ENCODE peak calls at places on chromosomes 2 and 18, in ten cellular contexts. One of them, this sample, is unnamed.
A peak's percentile ranks its signal among the peaks of the same experiment; 100 is the strongest.

GRCh38 chr2:65353046-65353445 is 79.4 kb downstream of the SPRED2 start:
- DNase-seq in cardiac fibroblast: no peak
- DNase-seq in NCI-H748 treated with DMSO at 0.1 percent for 48 hours: no peak
- DNase-seq in fibroblast of villous mesenchyme: no peak
- DNase-seq in stimulated activated CD8-positive, alpha-beta memory T cell treated with anti-CD3 and anti-CD28 coated beads, Interleukin-4, amount 100 ng/mL, for 4 hours: no peak
- DNase-seq in HS-5: no peak
- DNase-seq in HT1080: no peak
- DNase-seq in A549: peak; percentile 50
- DNase-seq in fibroblast of gingiva: no peak
- DNase-seq in left ventricle myocardium inferior: no peak
- DNase-seq in this sample: no peak

GRCh38 chr2:191415858-191416257 is 170.7 kb downstream of the MYO1B start:
- DNase-seq in A549: no peak
- DNase-seq in left ventricle myocardium inferior: no peak
- DNase-seq in NCI-H748 treated with DMSO at 0.1 percent for 48 hours: no peak
- DNase-seq in fibroblast of villous mesenchyme: no peak
- DNase-seq in fibroblast of gingiva: no peak
- DNase-seq in stimulated activated CD8-positive, alpha-beta memory T cell treated with anti-CD3 and anti-CD28 coated beads, Interleukin-4, amount 100 ng/mL, for 4 hours: no peak
- DNase-seq in HS-5: no peak
- DNase-seq in HT1080: no peak
- DNase-seq in cardiac fibroblast: no peak
- DNase-seq in this sample: no peak

GRCh38 chr2:63591566-63592175 is 2.9 kb downstream of the MDH1 start:
- DNase-seq in cardiac fibroblast: no peak
- DNase-seq in HT1080: no peak
- DNase-seq in NCI-H748 treated with DMSO at 0.1 percent for 48 hours: no peak
- DNase-seq in stimulated activated CD8-positive, alpha-beta memory T cell treated with anti-CD3 and anti-CD28 coated beads, Interleukin-4, amount 100 ng/mL, for 4 hours: no peak
- DNase-seq in fibroblast of villous mesenchyme: peak; percentile 47
- DNase-seq in fibroblast of gingiva: no peak
- DNase-seq in HS-5: no peak
- DNase-seq in A549: no peak
- DNase-seq in left ventricle myocardium inferior: no peak
- DNase-seq in this sample: no peak

GRCh38 chr2:226137201-226137811 is 662.3 kb downstream of the IRS1 start:
- DNase-seq in HT1080: peak; percentile 55
- DNase-seq in HS-5: no peak
- DNase-seq in NCI-H748 treated with DMSO at 0.1 percent for 48 hours: no peak
- DNase-seq in A549: peak; percentile 57
- DNase-seq in left ventricle myocardium inferior: no peak
- DNase-seq in cardiac fibroblast: peak; percentile 60
- DNase-seq in stimulated activated CD8-positive, alpha-beta memory T cell treated with anti-CD3 and anti-CD28 coated beads, Interleukin-4, amount 100 ng/mL, for 4 hours: no peak
- DNase-seq in fibroblast of gingiva: peak; percentile 8
- DNase-seq in fibroblast of villous mesenchyme: no peak
- DNase-seq in this sample: no peak

GRCh38 chr2:204551464-204551863 is 6.2 kb downstream of the PARD3B start:
- DNase-seq in fibroblast of gingiva: no peak
- DNase-seq in A549: no peak
- DNase-seq in HT1080: no peak
- DNase-seq in cardiac fibroblast: no peak
- DNase-seq in left ventricle myocardium inferior: no peak
- DNase-seq in NCI-H748 treated with DMSO at 0.1 percent for 48 hours: no peak
- DNase-seq in stimulated activated CD8-positive, alpha-beta memory T cell treated with anti-CD3 and anti-CD28 coated beads, Interleukin-4, amount 100 ng/mL, for 4 hours: no peak
- DNase-seq in HS-5: no peak
- DNase-seq in fibroblast of villous mesenchyme: peak; percentile 66
- DNase-seq in this sample: no peak

GRCh38 chr2:56195563-56195962 is 11.8 kb downstream of the CCDC85A start:
- DNase-seq in stimulated activated CD8-positive, alpha-beta memory T cell treated with anti-CD3 and anti-CD28 coated beads, Interleukin-4, amount 100 ng/mL, for 4 hours: no peak
- DNase-seq in left ventricle myocardium inferior: no peak
- DNase-seq in HS-5: no peak
- DNase-seq in fibroblast of villous mesenchyme: peak; percentile 46
- DNase-seq in fibroblast of gingiva: no peak
- DNase-seq in HT1080: no peak
- DNase-seq in NCI-H748 treated with DMSO at 0.1 percent for 48 hours: no peak
- DNase-seq in A549: no peak
- DNase-seq in cardiac fibroblast: peak; percentile 54
- DNase-seq in this sample: no peak

GRCh38 chr2:109164739-109165221 is 35.8 kb downstream of the SH3RF3 start:
- DNase-seq in fibroblast of villous mesenchyme: peak; percentile 72
- DNase-seq in stimulated activated CD8-positive, alpha-beta memory T cell treated with anti-CD3 and anti-CD28 coated beads, Interleukin-4, amount 100 ng/mL, for 4 hours: no peak
- DNase-seq in fibroblast of gingiva: peak; percentile 55
- DNase-seq in HS-5: no peak
- DNase-seq in left ventricle myocardium inferior: no peak
- DNase-seq in NCI-H748 treated with DMSO at 0.1 percent for 48 hours: no peak
- DNase-seq in HT1080: peak; percentile 86
- DNase-seq in A549: no peak
- DNase-seq in cardiac fibroblast: peak; percentile 60
- DNase-seq in this sample: no peak

GRCh38 chr2:2758793-2759367 is 427.8 kb upstream of the MYT1L start:
- DNase-seq in HT1080: no peak
- DNase-seq in HS-5: no peak
- DNase-seq in fibroblast of gingiva: no peak
- DNase-seq in stimulated activated CD8-positive, alpha-beta memory T cell treated with anti-CD3 and anti-CD28 coated beads, Interleukin-4, amount 100 ng/mL, for 4 hours: no peak
- DNase-seq in A549: no peak
- DNase-seq in NCI-H748 treated with DMSO at 0.1 percent for 48 hours: no peak
- DNase-seq in fibroblast of villous mesenchyme: no peak
- DNase-seq in cardiac fibroblast: no peak
- DNase-seq in left ventricle myocardium inferior: no peak
- DNase-seq in this sample: no peak

GRCh38 chr18:8721716-8722115 is 16.4 kb downstream of the MTCL1 start:
- DNase-seq in stimulated activated CD8-positive, alpha-beta memory T cell treated with anti-CD3 and anti-CD28 coated beads, Interleukin-4, amount 100 ng/mL, for 4 hours: no peak
- DNase-seq in fibroblast of villous mesenchyme: no peak
- DNase-seq in left ventricle myocardium inferior: no peak
- DNase-seq in HS-5: no peak
- DNase-seq in cardiac fibroblast: peak; percentile 68
- DNase-seq in fibroblast of gingiva: no peak
- DNase-seq in HT1080: peak; percentile 80
- DNase-seq in A549: peak; percentile 56
- DNase-seq in NCI-H748 treated with DMSO at 0.1 percent for 48 hours: no peak
- DNase-seq in this sample: no peak

GRCh38 chr2:167196461-167197252 is 308.4 kb downstream of the XIRP2 start:
- DNase-seq in HS-5: peak; percentile 49
- DNase-seq in stimulated activated CD8-positive, alpha-beta memory T cell treated with anti-CD3 and anti-CD28 coated beads, Interleukin-4, amount 100 ng/mL, for 4 hours: no peak
- DNase-seq in left ventricle myocardium inferior: peak; percentile 46
- DNase-seq in fibroblast of gingiva: peak; percentile 67
- DNase-seq in A549: no peak
- DNase-seq in fibroblast of villous mesenchyme: peak; percentile 13
- DNase-seq in cardiac fibroblast: peak; percentile 74
- DNase-seq in HT1080: peak; percentile 31
- DNase-seq in NCI-H748 treated with DMSO at 0.1 percent for 48 hours: no peak
- DNase-seq in this sample: no peak

GRCh38 chr2:107992069-107992468 is 5.7 kb downstream of the SLC5A7 start:
- DNase-seq in left ventricle myocardium inferior: no peak
- DNase-seq in HS-5: no peak
- DNase-seq in stimulated activated CD8-positive, alpha-beta memory T cell treated with anti-CD3 and anti-CD28 coated beads, Interleukin-4, amount 100 ng/mL, for 4 hours: no peak
- DNase-seq in HT1080: no peak
- DNase-seq in fibroblast of gingiva: no peak
- DNase-seq in NCI-H748 treated with DMSO at 0.1 percent for 48 hours: no peak
- DNase-seq in A549: no peak
- DNase-seq in fibroblast of villous mesenchyme: no peak
- DNase-seq in cardiac fibroblast: peak; percentile 6
- DNase-seq in this sample: no peak

GRCh38 chr2:237099804-237100203 is 14.1 kb downstream of the COPS8 start:
- DNase-seq in fibroblast of villous mesenchyme: no peak
- DNase-seq in NCI-H748 treated with DMSO at 0.1 percent for 48 hours: no peak
- DNase-seq in left ventricle myocardium inferior: no peak
- DNase-seq in HT1080: no peak
- DNase-seq in HS-5: no peak
- DNase-seq in stimulated activated CD8-positive, alpha-beta memory T cell treated with anti-CD3 and anti-CD28 coated beads, Interleukin-4, amount 100 ng/mL, for 4 hours: no peak
- DNase-seq in fibroblast of gingiva: no peak
- DNase-seq in A549: no peak
- DNase-seq in cardiac fibroblast: no peak
- DNase-seq in this sample: no peak

GRCh38 chr18:47747260-47747795 is 183.1 kb downstream of the SMAD2 start:
- DNase-seq in A549: no peak
- DNase-seq in cardiac fibroblast: no peak
- DNase-seq in HS-5: no peak
- DNase-seq in NCI-H748 treated with DMSO at 0.1 percent for 48 hours: no peak
- DNase-seq in fibroblast of villous mesenchyme: no peak
- DNase-seq in fibroblast of gingiva: no peak
- DNase-seq in HT1080: no peak
- DNase-seq in left ventricle myocardium inferior: no peak
- DNase-seq in stimulated activated CD8-positive, alpha-beta memory T cell treated with anti-CD3 and anti-CD28 coated beads, Interleukin-4, amount 100 ng/mL, for 4 hours: no peak
- DNase-seq in this sample: no peak

GRCh38 chr2:27029051-27029450 is 3.7 kb upstream of the TMEM214 start:
- DNase-seq in stimulated activated CD8-positive, alpha-beta memory T cell treated with anti-CD3 and anti-CD28 coated beads, Interleukin-4, amount 100 ng/mL, for 4 hours: no peak
- DNase-seq in fibroblast of villous mesenchyme: no peak
- DNase-seq in NCI-H748 treated with DMSO at 0.1 percent for 48 hours: no peak
- DNase-seq in left ventricle myocardium inferior: no peak
- DNase-seq in fibroblast of gingiva: no peak
- DNase-seq in cardiac fibroblast: peak; percentile 31
- DNase-seq in HT1080: peak; percentile 40
- DNase-seq in A549: no peak
- DNase-seq in HS-5: no peak
- DNase-seq in this sample: no peak

GRCh38 chr2:108267117-108267516 is 21.6 kb upstream of the SULT1C2 start:
- DNase-seq in NCI-H748 treated with DMSO at 0.1 percent for 48 hours: no peak
- DNase-seq in cardiac fibroblast: peak; percentile 72
- DNase-seq in HS-5: peak; percentile 22
- DNase-seq in HT1080: peak; percentile 54
- DNase-seq in A549: peak; percentile 59
- DNase-seq in stimulated activated CD8-positive, alpha-beta memory T cell treated with anti-CD3 and anti-CD28 coated beads, Interleukin-4, amount 100 ng/mL, for 4 hours: no peak
- DNase-seq in left ventricle myocardium inferior: no peak
- DNase-seq in fibroblast of gingiva: peak; percentile 66
- DNase-seq in fibroblast of villous mesenchyme: peak; percentile 68
- DNase-seq in this sample: no peak

GRCh38 chr2:164151518-164151917 is 415.7 kb upstream of the FIGN start:
- DNase-seq in HT1080: no peak
- DNase-seq in A549: no peak
- DNase-seq in cardiac fibroblast: peak; percentile 66
- DNase-seq in stimulated activated CD8-positive, alpha-beta memory T cell treated with anti-CD3 and anti-CD28 coated beads, Interleukin-4, amount 100 ng/mL, for 4 hours: no peak
- DNase-seq in NCI-H748 treated with DMSO at 0.1 percent for 48 hours: no peak
- DNase-seq in fibroblast of villous mesenchyme: peak; percentile 42
- DNase-seq in HS-5: no peak
- DNase-seq in fibroblast of gingiva: peak; percentile 43
- DNase-seq in left ventricle myocardium inferior: no peak
- DNase-seq in this sample: no peak

GRCh38 chr2:61435291-61435690 is 35.6 kb downstream of the USP34 start:
- DNase-seq in HT1080: no peak
- DNase-seq in cardiac fibroblast: no peak
- DNase-seq in fibroblast of gingiva: no peak
- DNase-seq in HS-5: no peak
- DNase-seq in A549: no peak
- DNase-seq in stimulated activated CD8-positive, alpha-beta memory T cell treated with anti-CD3 and anti-CD28 coated beads, Interleukin-4, amount 100 ng/mL, for 4 hours: no peak
- DNase-seq in NCI-H748 treated with DMSO at 0.1 percent for 48 hours: no peak
- DNase-seq in left ventricle myocardium inferior: no peak
- DNase-seq in fibroblast of villous mesenchyme: no peak
- DNase-seq in this sample: no peak

GRCh38 chr2:102141011-102141914 is 1.3 kb upstream of the IL1R1 start:
- DNase-seq in fibroblast of villous mesenchyme: peak; percentile 99
- DNase-seq in cardiac fibroblast: peak; percentile 90
- DNase-seq in fibroblast of gingiva: peak; percentile 95
- DNase-seq in NCI-H748 treated with DMSO at 0.1 percent for 48 hours: no peak
- DNase-seq in stimulated activated CD8-positive, alpha-beta memory T cell treated with anti-CD3 and anti-CD28 coated beads, Interleukin-4, amount 100 ng/mL, for 4 hours: no peak
- DNase-seq in HS-5: peak; percentile 68
- DNase-seq in left ventricle myocardium inferior: no peak
- DNase-seq in HT1080: no peak
- DNase-seq in A549: no peak
- DNase-seq in this sample: no peak

GRCh38 chr2:219511547-219512325 is 2.5 kb upstream of the ASIC4 start:
- DNase-seq in A549: no peak
- DNase-seq in fibroblast of gingiva: no peak
- DNase-seq in cardiac fibroblast: no peak
- DNase-seq in HT1080: no peak
- DNase-seq in NCI-H748 treated with DMSO at 0.1 percent for 48 hours: no peak
- DNase-seq in fibroblast of villous mesenchyme: no peak
- DNase-seq in HS-5: no peak
- DNase-seq in stimulated activated CD8-positive, alpha-beta memory T cell treated with anti-CD3 and anti-CD28 coated beads, Interleukin-4, amount 100 ng/mL, for 4 hours: no peak
- DNase-seq in left ventricle myocardium inferior: no peak
- DNase-seq in this sample: no peak

GRCh38 chr18:35458677-35459441 is 38.9 kb downstream of the INO80C start:
- DNase-seq in left ventricle myocardium inferior: peak; percentile 69
- DNase-seq in HT1080: peak; percentile 87
- DNase-seq in NCI-H748 treated with DMSO at 0.1 percent for 48 hours: no peak
- DNase-seq in A549: peak; percentile 79
- DNase-seq in cardiac fibroblast: peak; percentile 87
- DNase-seq in HS-5: no peak
- DNase-seq in fibroblast of villous mesenchyme: peak; percentile 87
- DNase-seq in fibroblast of gingiva: peak; percentile 55
- DNase-seq in stimulated activated CD8-positive, alpha-beta memory T cell treated with anti-CD3 and anti-CD28 coated beads, Interleukin-4, amount 100 ng/mL, for 4 hours: no peak
- DNase-seq in this sample: peak; percentile 90

GRCh38 chr18:8847900-8848299 is 142.5 kb downstream of the MTCL1 start:
- DNase-seq in HS-5: no peak
- DNase-seq in fibroblast of villous mesenchyme: peak; percentile 40
- DNase-seq in fibroblast of gingiva: peak; percentile 72
- DNase-seq in NCI-H748 treated with DMSO at 0.1 percent for 48 hours: no peak
- DNase-seq in A549: no peak
- DNase-seq in left ventricle myocardium inferior: peak; percentile 50
- DNase-seq in stimulated activated CD8-positive, alpha-beta memory T cell treated with anti-CD3 and anti-CD28 coated beads, Interleukin-4, amount 100 ng/mL, for 4 hours: no peak
- DNase-seq in cardiac fibroblast: no peak
- DNase-seq in HT1080: no peak
- DNase-seq in this sample: no peak

GRCh38 chr2:42874838-42875801 is 82.7 kb upstream of the HAAO start:
- DNase-seq in A549: no peak
- DNase-seq in fibroblast of gingiva: peak; percentile 26
- DNase-seq in left ventricle myocardium inferior: peak; percentile 79
- DNase-seq in fibroblast of villous mesenchyme: no peak
- DNase-seq in HS-5: no peak
- DNase-seq in stimulated activated CD8-positive, alpha-beta memory T cell treated with anti-CD3 and anti-CD28 coated beads, Interleukin-4, amount 100 ng/mL, for 4 hours: no peak
- DNase-seq in NCI-H748 treated with DMSO at 0.1 percent for 48 hours: no peak
- DNase-seq in cardiac fibroblast: no peak
- DNase-seq in HT1080: no peak
- DNase-seq in this sample: peak; percentile 74

GRCh38 chr2:145800201-145801091 is 1280.5 kb upstream of the ZEB2 start:
- DNase-seq in fibroblast of gingiva: no peak
- DNase-seq in A549: peak; percentile 82
- DNase-seq in HT1080: peak; percentile 25
- DNase-seq in fibroblast of villous mesenchyme: no peak
- DNase-seq in NCI-H748 treated with DMSO at 0.1 percent for 48 hours: peak; percentile 69
- DNase-seq in cardiac fibroblast: peak; percentile 57
- DNase-seq in HS-5: no peak
- DNase-seq in stimulated activated CD8-positive, alpha-beta memory T cell treated with anti-CD3 and anti-CD28 coated beads, Interleukin-4, amount 100 ng/mL, for 4 hours: no peak
- DNase-seq in left ventricle myocardium inferior: no peak
- DNase-seq in this sample: no peak

GRCh38 chr18:48124857-48125626 is 194.6 kb upstream of the SMAD2 start:
- DNase-seq in HT1080: no peak
- DNase-seq in fibroblast of gingiva: no peak
- DNase-seq in stimulated activated CD8-positive, alpha-beta memory T cell treated with anti-CD3 and anti-CD28 coated beads, Interleukin-4, amount 100 ng/mL, for 4 hours: no peak
- DNase-seq in HS-5: no peak
- DNase-seq in fibroblast of villous mesenchyme: no peak
- DNase-seq in cardiac fibroblast: no peak
- DNase-seq in A549: no peak
- DNase-seq in NCI-H748 treated with DMSO at 0.1 percent for 48 hours: no peak
- DNase-seq in left ventricle myocardium inferior: no peak
- DNase-seq in this sample: no peak

GRCh38 chr2:48114256-48114655 is 208.0 kb upstream of the FBXO11 start:
- DNase-seq in fibroblast of villous mesenchyme: peak; percentile 99
- DNase-seq in HS-5: peak; percentile 28
- DNase-seq in fibroblast of gingiva: peak; percentile 65
- DNase-seq in cardiac fibroblast: peak; percentile 88
- DNase-seq in stimulated activated CD8-positive, alpha-beta memory T cell treated with anti-CD3 and anti-CD28 coated beads, Interleukin-4, amount 100 ng/mL, for 4 hours: no peak
- DNase-seq in A549: peak; percentile 91
- DNase-seq in HT1080: peak; percentile 68
- DNase-seq in left ventricle myocardium inferior: no peak
- DNase-seq in NCI-H748 treated with DMSO at 0.1 percent for 48 hours: no peak
- DNase-seq in this sample: no peak

GRCh38 chr18:55841314-55841713 is 253.3 kb upstream of the TCF4 start:
- DNase-seq in stimulated activated CD8-positive, alpha-beta memory T cell treated with anti-CD3 and anti-CD28 coated beads, Interleukin-4, amount 100 ng/mL, for 4 hours: no peak
- DNase-seq in HS-5: no peak
- DNase-seq in left ventricle myocardium inferior: no peak
- DNase-seq in fibroblast of gingiva: no peak
- DNase-seq in NCI-H748 treated with DMSO at 0.1 percent for 48 hours: no peak
- DNase-seq in A549: no peak
- DNase-seq in fibroblast of villous mesenchyme: no peak
- DNase-seq in cardiac fibroblast: no peak
- DNase-seq in HT1080: no peak
- DNase-seq in this sample: no peak

GRCh38 chr2:106208399-106208798 is 14.3 kb upstream of the UXS1 start:
- DNase-seq in left ventricle myocardium inferior: no peak
- DNase-seq in HS-5: no peak
- DNase-seq in fibroblast of villous mesenchyme: no peak
- DNase-seq in fibroblast of gingiva: no peak
- DNase-seq in HT1080: no peak
- DNase-seq in A549: no peak
- DNase-seq in cardiac fibroblast: no peak
- DNase-seq in NCI-H748 treated with DMSO at 0.1 percent for 48 hours: no peak
- DNase-seq in stimulated activated CD8-positive, alpha-beta memory T cell treated with anti-CD3 and anti-CD28 coated beads, Interleukin-4, amount 100 ng/mL, for 4 hours: no peak
- DNase-seq in this sample: no peak

GRCh38 chr2:226048625-226049024 is 649.1 kb downstream of the NYAP2 start:
- DNase-seq in stimulated activated CD8-positive, alpha-beta memory T cell treated with anti-CD3 and anti-CD28 coated beads, Interleukin-4, amount 100 ng/mL, for 4 hours: no peak
- DNase-seq in fibroblast of villous mesenchyme: peak; percentile 75
- DNase-seq in left ventricle myocardium inferior: no peak
- DNase-seq in NCI-H748 treated with DMSO at 0.1 percent for 48 hours: no peak
- DNase-seq in HS-5: no peak
- DNase-seq in HT1080: peak; percentile 83
- DNase-seq in A549: peak; percentile 63
- DNase-seq in fibroblast of gingiva: peak; percentile 82
- DNase-seq in cardiac fibroblast: peak; percentile 79
- DNase-seq in this sample: no peak

This sample was measured in cardiac septum.